ENCODE peak calls at places on chromosomes 6 and 20, in nine cellular contexts. E is pancreas; T is effector memory CD4-positive, alpha-beta T cell; Z is cardiac muscle cell; D is psoas muscle; B is coronary artery; Y is breast epithelium; J is CD8-positive, alpha-beta T cell; X is fibroblast of the aortic adventitia. S is an unnamed sample.

GRCh38 chr6:129890164-129890563 is 29.0 kb upstream of the TMEM244 start:
- DNase-seq in E (no peak), T (no peak), Z (no peak), D (no peak), B (no peak), Y (no peak), J (no peak), X (peak), S (no peak)

GRCh38 chr20:50996901-50997830 is 25.7 kb downstream of the KCNG1 start:
- DNase-seq in E (no peak), T (no peak), Z (peak), D (no peak), B (no peak), Y (no peak), J (no peak), X (no peak), S (no peak)

GRCh38 chr20:38383147-38383546 is 36.9 kb downstream of the LBP start:
- DNase-seq in E (no peak), T (no peak), Z (no peak), D (no peak), B (no peak), Y (no peak), J (no peak), X (no peak), S (no peak)

GRCh38 chr6:157656437-157657005 is 166.5 kb upstream of the SNX9 start:
- DNase-seq in E (no peak), T (no peak), Z (no peak), D (no peak), B (no peak), Y (peak), J (no peak), X (no peak), S (no peak)

GRCh38 chr6:20873425-20874190 is 339.4 kb downstream of the CDKAL1 start:
- DNase-seq in E (no peak), T (no peak), Z (peak), D (no peak), B (no peak), Y (no peak), J (no peak), X (peak), S (no peak)

GRCh38 chr6:19839788-19840187 is 2.6 kb downstream of the ID4 start:
- DNase-seq in E (no peak), T (no peak), Z (no peak), D (no peak), B (no peak), Y (no peak), J (no peak), X (no peak), S (no peak)

GRCh38 chr6:108211676-108212075 is 45.9 kb downstream of the NR2E1 start:
- DNase-seq in E (no peak), T (no peak), Z (no peak), D (no peak), B (no peak), Y (no peak), J (no peak), X (no peak), S (no peak)

GRCh38 chr20:52624270-52624669 is 347.9 kb upstream of the TSHZ2 start:
- DNase-seq in E (no peak), T (no peak), Z (no peak), D (no peak), B (no peak), Y (no peak), J (no peak), X (no peak), S (no peak)

GRCh38 chr6:41266555-41266954 is 19.9 kb downstream of the TREM1 start:
- DNase-seq in E (no peak), T (no peak), Z (no peak), D (no peak), B (no peak), Y (no peak), J (no peak), X (no peak), S (no peak)

GRCh38 chr20:21505810-21506530 is 7.9 kb downstream of the NKX2-2 start:
- DNase-seq in E (no peak), T (peak), Z (peak), D (no peak), B (peak), Y (no peak), J (peak), X (peak), S (no peak)

GRCh38 chr20:11451793-11452291 is 465.9 kb upstream of the BTBD3 start:
- DNase-seq in E (no peak), T (no peak), Z (peak), D (no peak), B (no peak), Y (no peak), J (no peak), X (peak), S (no peak)

GRCh38 chr6:142822383-142822782 is 122.6 kb downstream of the HIVEP2 start:
- DNase-seq in E (no peak), T (no peak), Z (no peak), D (no peak), B (no peak), Y (no peak), J (no peak), X (no peak), S (no peak)

GRCh38 chr6:142820336-142821016 is 124.5 kb downstream of the HIVEP2 start:
- DNase-seq in E (no peak), T (no peak), Z (no peak), D (no peak), B (no peak), Y (no peak), J (no peak), X (peak), S (no peak)

GRCh38 chr6:142821860-142822259 is 123.1 kb downstream of the HIVEP2 start:
- DNase-seq in E (peak), T (no peak), Z (no peak), D (peak), B (no peak), Y (peak), J (no peak), X (peak), S (no peak)

GRCh38 chr6:142821164-142821716 is 123.7 kb downstream of the HIVEP2 start:
- DNase-seq in E (no peak), T (no peak), Z (no peak), D (no peak), B (no peak), Y (no peak), J (no peak), X (no peak), S (no peak)

GRCh38 chr6:142819603-142820335 is 125.2 kb downstream of the HIVEP2 start:
- DNase-seq in E (no peak), T (peak), Z (peak), D (no peak), B (no peak), Y (no peak), J (no peak), X (peak), S (peak)
- H3K4me3 ChIP-seq in E (peak), T (peak), Z (no peak), D (peak), B (peak), Y (peak), J (peak), X (peak), S (peak)

GRCh38 chr6:126300735-126301134 is 39.2 kb upstream of the CENPW start:
- DNase-seq in E (no peak), T (no peak), Z (no peak), D (no peak), B (no peak), Y (no peak), J (no peak), X (peak), S (no peak)

GRCh38 chr6:126302191-126302590 is 37.7 kb upstream of the CENPW start:
- DNase-seq in E (no peak), T (no peak), Z (no peak), D (no peak), B (no peak), Y (no peak), J (no peak), X (no peak), S (no peak)

GRCh38 chr6:126300126-126300525 is 39.8 kb upstream of the CENPW start:
- DNase-seq in E (no peak), T (no peak), Z (no peak), D (no peak), B (no peak), Y (no peak), J (no peak), X (no peak), S (no peak)
- H3K4me3 ChIP-seq in E (no peak), T (no peak), Z (no peak), D (no peak), B (no peak), Y (no peak), J (no peak), X (no peak), S (no peak)

DNA sequence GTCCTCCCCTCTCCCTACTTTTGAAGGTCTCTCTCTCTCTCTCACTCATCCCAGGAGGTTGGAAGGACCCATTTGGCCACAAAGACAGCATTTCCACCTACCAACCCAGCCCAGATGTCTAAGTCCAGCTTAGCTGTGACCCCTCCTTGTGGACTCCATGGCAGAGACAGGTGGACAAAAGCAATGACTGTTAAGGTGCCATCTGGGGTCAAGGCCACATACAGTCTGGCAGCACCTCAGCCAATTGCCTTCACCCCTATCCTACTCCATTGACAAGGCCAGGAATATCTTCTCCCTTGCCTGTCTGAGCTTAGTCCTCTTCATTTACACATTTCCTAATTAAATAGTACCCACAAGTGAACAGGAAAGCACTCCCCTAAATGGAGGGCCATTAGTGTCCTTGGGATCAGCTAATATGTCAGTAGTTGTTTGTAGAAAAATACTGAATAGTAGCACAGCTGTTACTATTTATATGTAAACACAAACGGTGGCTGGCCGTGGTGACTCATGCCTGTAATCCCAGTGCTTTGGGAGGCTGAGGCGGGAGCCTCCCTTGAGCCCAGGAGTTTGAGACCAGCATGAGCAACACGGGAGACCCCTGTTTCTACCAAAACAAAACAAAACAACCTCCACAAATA is 28.8 kb downstream of the GCM1 start:
- DNase-seq in E (peak), T (no peak), Z (peak), D (no peak), B (no peak), Y (peak), J (no peak), X (no peak), S (no peak)
- H3K4me3 ChIP-seq in E (no peak), T (no peak), Z (no peak), D (no peak), B (no peak), Y (no peak), J (no peak), X (no peak), S (no peak)

DNA sequence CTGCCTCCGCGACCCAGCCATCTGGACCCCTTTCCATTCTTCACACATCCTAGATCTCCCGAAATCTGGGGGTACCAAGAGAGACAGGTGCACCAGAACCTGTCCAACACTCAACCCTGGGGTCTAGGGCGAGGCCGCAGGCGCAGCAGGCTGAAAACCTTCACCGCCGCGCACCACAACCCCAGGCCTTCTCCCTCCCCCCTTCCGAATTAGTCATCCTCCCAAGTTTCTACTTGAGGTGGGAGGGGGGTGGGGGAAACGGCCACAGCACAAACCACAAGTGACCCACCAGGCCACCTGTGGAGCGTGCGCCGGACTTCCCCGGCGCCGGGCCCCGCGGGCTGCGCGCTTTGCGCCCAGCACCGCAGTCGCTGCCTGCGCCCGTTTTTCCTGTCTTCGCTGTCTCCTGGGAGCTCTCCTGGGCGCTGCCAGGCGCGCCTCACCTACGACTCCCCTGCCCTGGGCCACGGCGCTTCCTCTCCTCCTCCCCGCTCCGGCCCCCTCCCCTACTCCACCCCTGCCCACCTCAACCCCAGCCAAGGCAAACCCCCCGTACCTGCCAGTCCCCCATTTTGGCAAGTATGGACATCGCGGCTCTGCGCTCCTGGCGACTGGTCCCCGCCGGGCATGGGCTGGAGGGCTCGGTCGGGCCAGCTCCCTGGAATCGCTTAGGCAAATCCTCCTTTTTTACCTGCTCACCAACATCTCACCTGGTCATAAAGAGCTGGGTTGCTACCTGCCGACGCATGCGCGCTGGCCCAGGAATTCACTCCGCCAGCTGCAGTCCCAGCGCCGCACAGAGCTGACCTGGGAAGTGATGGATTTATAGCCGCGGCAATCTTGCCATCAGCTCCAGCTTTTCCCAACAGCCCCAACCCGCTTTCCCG is 4.2 kb upstream of the TFAP2A start:
- DNase-seq in E (no peak), T (no peak), Z (no peak), D (no peak), B (no peak), Y (peak), J (no peak), X (no peak), S (no peak)
- H3K4me3 ChIP-seq in E (no peak), T (no peak), Z (peak), D (no peak), B (no peak), Y (no peak), J (no peak), X (peak), S (no peak)

DNA sequence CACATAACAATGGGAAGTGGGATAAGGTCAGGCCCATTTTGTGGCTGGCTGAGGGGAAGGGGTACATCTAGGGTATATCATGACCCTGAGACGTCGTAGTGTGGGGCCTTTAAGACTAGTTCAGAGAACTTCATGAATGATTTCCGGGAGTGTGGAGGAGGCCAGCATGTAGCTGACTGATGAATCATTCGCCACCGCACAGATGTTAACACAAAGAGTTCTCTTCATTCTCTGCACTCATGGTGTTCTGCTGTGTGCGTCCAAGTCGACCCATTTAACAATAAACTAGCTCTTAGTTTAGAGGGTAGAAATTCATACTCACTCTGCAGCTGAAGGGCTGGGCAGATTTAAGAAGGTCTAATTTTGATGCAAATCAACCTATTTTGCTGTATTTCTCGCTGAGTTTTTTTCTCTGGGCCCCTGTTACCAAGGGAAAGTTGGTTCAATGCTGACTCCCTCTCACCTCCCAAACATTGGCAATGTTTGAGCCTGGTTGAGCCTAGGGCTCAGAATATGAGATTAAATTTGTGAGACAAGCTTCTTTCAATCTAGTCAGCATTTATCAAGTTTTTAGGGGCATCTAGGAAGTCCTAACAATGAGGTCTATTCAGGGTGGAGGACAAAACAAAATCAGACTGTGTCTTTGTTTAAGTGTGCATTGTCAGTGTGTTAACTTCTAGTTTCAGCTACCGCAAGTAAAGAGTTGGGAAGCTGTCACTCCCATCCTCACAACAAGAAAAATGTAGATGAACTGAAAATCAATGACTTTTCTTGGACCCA is 106.8 kb upstream of the CBLN4 start:
- DNase-seq in E (no peak), T (no peak), Z (no peak), D (no peak), B (no peak), Y (no peak), J (no peak), X (no peak), S (no peak)
- H3K4me3 ChIP-seq in E (no peak), T (no peak), Z (no peak), D (no peak), B (no peak), Y (no peak), J (no peak), X (no peak), S (no peak)